ENCODE peak calls at places on chromosome 5, in six cellular contexts. Q, Y, C, V, U and A are unnamed samples.

GRCh38 chr5:109329296-109330252 is 80.2 kb downstream of the PJA2 start:
- DNase-seq in Q (no peak), Y (no peak), C (no peak), V (no peak), U (no peak), A (no peak)

GRCh38 chr5:173012882-173013281 is 29.3 kb downstream of the ATP6V0E1 start:
- DNase-seq in Q (no peak), Y (no peak), C (no peak), V (no peak), U (no peak), A (no peak)

GRCh38 chr5:27275353-27275752 is 237.0 kb upstream of the CDH9 start:
- DNase-seq in Q (no peak), Y (no peak), C (no peak), V (no peak), U (no peak), A (no peak)

GRCh38 chr5:147310059-147310704 is 75.4 kb downstream of the STK32A start:
- DNase-seq in Q (no peak), Y (no peak), C (peak; percentile 84), V (peak; percentile 10), U (peak; percentile 27), A (peak; percentile 62)

GRCh38 chr5:172646716-172647285 is 5.7 kb downstream of the NEURL1B start:
- DNase-seq in Q (peak; percentile 62), Y (no peak), C (no peak), V (no peak), U (no peak), A (no peak)

GRCh38 chr5:178428341-178429155 is 161.6 kb downstream of the COL23A1 start:
- DNase-seq in Q (no peak), Y (no peak), C (no peak), V (no peak), U (peak; percentile 69), A (peak; percentile 75)

GRCh38 chr5:174922955-174923354 is 198.6 kb downstream of the MSX2 start:
- DNase-seq in Q (no peak), Y (no peak), C (no peak), V (no peak), U (no peak), A (no peak)

GRCh38 chr5:96327728-96328127 is 105.3 kb downstream of the PCSK1 start:
- DNase-seq in Q (no peak), Y (no peak), C (no peak), V (no peak), U (no peak), A (no peak)

GRCh38 chr5:35651002-35651756 is 33.5 kb downstream of the SPEF2 start:
- DNase-seq in Q (no peak), Y (peak; percentile 39), C (no peak), V (peak; percentile 16), U (peak; percentile 7), A (no peak)

GRCh38 chr5:20949636-20950035 is 961.6 kb upstream of the CDH18 start:
- DNase-seq in Q (no peak), Y (no peak), C (no peak), V (no peak), U (no peak), A (no peak)

GRCh38 chr5:177455036-177455660 is 8.5 kb downstream of the PRR7 start:
- DNase-seq in Q (peak; percentile 76), Y (peak; percentile 95), C (peak; percentile 52), V (no peak), U (peak; percentile 28), A (peak; percentile 89)

GRCh38 chr5:125227333-125228075 is 481.1 kb upstream of the ZNF608 start:
- DNase-seq in Q (no peak), Y (no peak), C (no peak), V (no peak), U (no peak), A (no peak)

GRCh38 chr5:120396186-120396585 is 67.9 kb upstream of the PRR16 start:
- DNase-seq in Q (no peak), Y (no peak), C (no peak), V (no peak), U (no peak), A (no peak)

GRCh38 chr5:146947181-146947941 is 68.8 kb upstream of the PPP2R2B start:
- DNase-seq in Q (no peak), Y (no peak), C (peak; percentile 20), V (no peak), U (no peak), A (no peak)

GRCh38 chr5:29197636-29198035 is 1995.8 kb upstream of the CDH6 start:
- DNase-seq in Q (no peak), Y (no peak), C (no peak), V (no peak), U (no peak), A (no peak)

GRCh38 chr5:56090793-56091460 is 96.2 kb upstream of the IL6ST start:
- DNase-seq in Q (no peak), Y (no peak), C (no peak), V (no peak), U (no peak), A (no peak)

GRCh38 chr5:119318256-119318914 is 37.4 kb upstream of the TNFAIP8 start:
- DNase-seq in Q (no peak), Y (no peak), C (no peak), V (no peak), U (no peak), A (no peak)

GRCh38 chr5:53936481-53937352 is 373.7 kb downstream of the ARL15 start:
- DNase-seq in Q (peak; percentile 68), Y (no peak), C (no peak), V (peak; percentile 36), U (no peak), A (no peak)